ENCODE peak calls at places on chromosomes 3 and 15, in nine cellular contexts. I is GM23338; C is fibroblast of lung; Q is testis; A is Peyer's patch; E is CD8-positive, alpha-beta T cell; X is kidney; W is coronary artery; Z is psoas muscle. R is an unnamed sample.

GRCh38 chr3:49523756-49524747 is 30.2 kb upstream of the BSN start:
- DNase-seq in I (no peak), C (no peak), Q (no peak), A (no peak), E (no peak), X (no peak), W (no peak), Z (no peak), R (no peak)

GRCh38 chr3:131804565-131805133 is 230.2 kb downstream of the CPNE4 start:
- DNase-seq in I (no peak), C (no peak), Q (no peak), A (no peak), E (no peak), X (no peak), W (no peak), Z (no peak), R (no peak)

GRCh38 chr15:100097342-100097899 is 244.4 kb downstream of the ADAMTS17 start:
- DNase-seq in I (no peak), C (no peak), Q (no peak), A (no peak), E (no peak), X (no peak), W (peak; percentile 70), Z (no peak), R (no peak)

GRCh38 chr3:31188112-31188511 is 293.7 kb upstream of the GADL1 start:
- DNase-seq in I (no peak), C (no peak), Q (no peak), A (no peak), E (no peak), X (no peak), W (no peak), Z (no peak), R (no peak)

GRCh38 chr15:35548435-35548834 is 2.5 kb upstream of the DPH6 start:
- DNase-seq in I (peak; percentile 81), C (no peak), Q (no peak), A (no peak), E (no peak), X (no peak), W (no peak), Z (no peak), R (no peak)

GRCh38 chr3:140447136-140447535 is 230.7 kb upstream of the TRIM42 start:
- DNase-seq in I (no peak), C (no peak), Q (peak; percentile 41), A (no peak), E (no peak), X (no peak), W (no peak), Z (no peak), R (no peak)

GRCh38 chr3:127256872-127257271 is 31.0 kb downstream of the PRR20G start:
- DNase-seq in I (no peak), C (no peak), Q (no peak), A (no peak), E (no peak), X (no peak), W (no peak), Z (no peak), R (no peak)

GRCh38 chr3:10015476-10015904 is 10.7 kb upstream of the FANCD2 start:
- DNase-seq in I (no peak), C (peak; percentile 99), Q (peak; percentile 90), A (no peak), E (no peak), X (peak; percentile 90), W (peak; percentile 95), Z (peak; percentile 91), R (peak; percentile 82)

GRCh38 chr3:136366289-136366688 is 116.1 kb downstream of the PCCB start:
- DNase-seq in I (no peak), C (peak; percentile 84), Q (no peak), A (no peak), E (no peak), X (no peak), W (no peak), Z (no peak), R (no peak)

GRCh38 chr3:100046986-100047385 is 67.3 kb downstream of the FILIP1L start:
- DNase-seq in I (no peak), C (no peak), Q (no peak), A (no peak), E (no peak), X (no peak), W (no peak), Z (no peak), R (no peak)

GRCh38 chr3:6921041-6921440 is 60.1 kb downstream of the GRM7 start:
- DNase-seq in I (peak; percentile 1), C (no peak), Q (no peak), A (no peak), E (no peak), X (no peak), W (no peak), Z (no peak), R (no peak)

GRCh38 chr15:46061002-46061401 is 426.2 kb downstream of the SQOR start:
- DNase-seq in I (no peak), C (no peak), Q (no peak), A (no peak), E (no peak), X (no peak), W (no peak), Z (no peak), R (no peak)

GRCh38 chr3:50324351-50325144 is 2.0 kb upstream of the HYAL2 start:
- DNase-seq in I (peak; percentile 95), C (peak; percentile 66), Q (peak; percentile 78), A (peak; percentile 79), E (peak; percentile 60), X (no peak), W (no peak), Z (peak; percentile 85), R (peak; percentile 81)

GRCh38 chr3:45137656-45138181 is 8.5 kb downstream of the CDCP1 start:
- DNase-seq in I (peak; percentile 39), C (no peak), Q (no peak), A (no peak), E (no peak), X (no peak), W (no peak), Z (no peak), R (no peak)

GRCh38 chr3:45135959-45136358 is 10.2 kb downstream of the CDCP1 start:
- DNase-seq in I (no peak), C (peak; percentile 25), Q (no peak), A (no peak), E (no peak), X (no peak), W (no peak), Z (no peak), R (no peak)

GRCh38 chr3:45134758-45135521 is 11.2 kb downstream of the CDCP1 start:
- DNase-seq in I (no peak), C (peak; percentile 35), Q (no peak), A (no peak), E (no peak), X (no peak), W (no peak), Z (no peak), R (no peak)

GRCh38 chr3:45140392-45140791 is 5.8 kb downstream of the CDCP1 start:
- DNase-seq in I (no peak), C (peak; percentile 56), Q (no peak), A (no peak), E (no peak), X (peak; percentile 76), W (no peak), Z (no peak), R (no peak)

DNA sequence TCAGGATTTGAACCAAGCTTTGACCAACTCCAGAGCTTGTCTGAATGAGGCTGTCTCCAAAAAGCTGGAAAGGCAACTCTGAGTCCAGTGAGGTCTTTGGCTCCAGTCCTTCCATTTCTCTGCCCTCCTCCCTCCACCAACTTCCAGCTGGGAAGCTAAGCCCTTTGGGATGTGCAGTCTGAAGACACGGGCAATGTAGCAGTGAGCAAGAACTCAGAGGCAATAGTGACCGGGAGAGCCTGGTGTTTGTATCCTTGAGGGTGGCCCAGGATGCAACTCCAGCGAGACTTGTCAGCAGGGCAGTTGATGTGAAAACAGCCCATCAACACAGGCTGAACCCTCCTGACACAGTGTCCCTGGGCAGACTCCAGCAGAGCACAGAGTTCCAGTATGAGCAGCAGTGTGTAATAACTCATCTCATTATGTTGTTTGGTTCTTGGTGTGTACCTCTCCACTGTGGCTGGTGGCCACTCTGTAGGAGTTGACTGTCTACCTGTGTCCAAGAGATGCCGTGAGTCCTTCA is 6.7 kb downstream of the CDCP1 start:
- DNase-seq in I (no peak), C (peak; percentile 61), Q (peak; percentile 70), A (no peak), E (no peak), X (peak; percentile 84), W (no peak), Z (no peak), R (no peak)
- H3K27ac ChIP-seq in I (no peak overlapping the region), C (peak overlapping the region; percentile 81), Q (no peak overlapping the region), A (peak overlapping the region; percentile 55), E (no peak overlapping the region), X (peak overlapping the region; percentile 11), W (peak overlapping the region; percentile 69), Z (no peak overlapping the region), R (peak overlapping the region; percentile 25)

DNA sequence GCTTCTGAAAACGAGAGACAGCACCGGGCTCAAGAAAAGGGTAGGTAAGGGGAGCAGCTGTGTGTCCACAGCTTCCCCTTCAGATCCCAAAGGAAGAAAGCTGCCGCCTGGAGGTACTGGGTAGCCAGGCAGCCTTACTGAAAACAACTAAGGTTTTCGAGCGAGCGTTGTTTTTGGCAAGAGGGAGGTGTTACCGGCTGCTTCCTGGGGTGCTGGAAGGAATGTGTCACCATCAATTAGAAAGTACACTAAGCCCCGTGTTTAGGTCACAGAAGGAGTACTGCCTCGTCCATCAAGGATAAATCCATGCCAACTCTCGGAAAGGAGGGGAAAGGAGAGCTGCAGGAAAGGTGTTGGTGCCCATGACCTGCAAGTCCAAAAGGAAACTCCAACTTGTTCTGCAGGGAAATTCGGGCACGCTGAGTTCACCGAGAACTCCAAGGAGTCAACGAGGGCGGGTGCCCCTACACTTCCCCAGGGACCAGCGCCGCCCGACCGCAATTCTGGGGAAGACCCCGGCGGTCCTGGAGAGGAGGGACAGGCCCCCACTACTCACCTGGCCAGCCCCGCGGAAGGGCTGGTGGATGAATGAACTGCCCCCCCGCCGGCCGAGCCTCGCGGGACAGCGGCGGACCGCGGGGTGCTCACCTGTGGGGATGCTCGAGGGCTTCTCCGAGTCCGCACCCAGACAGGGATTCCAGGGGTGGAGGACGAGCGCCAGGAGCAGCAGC is 586 bp downstream of the PLOD2 start:
- DNase-seq in I (peak; percentile 94), C (peak; percentile 80), Q (peak; percentile 77), A (peak; percentile 58), E (no peak), X (peak; percentile 87), W (peak; percentile 84), Z (peak; percentile 52), R (peak; percentile 48)
- TF ChIP-seq CTCF in I (peak; percentile 60), C (peak; percentile 70), Q (no peak), A (no peak), E (no peak), X (peak; percentile 54), W (peak; percentile 21), Z (peak; percentile 31), R (peak; percentile 43)

GRCh38 chr15:70427531-70428120 is 329.9 kb upstream of the TLE3 start:
- DNase-seq in I (no peak), C (no peak), Q (no peak), A (no peak), E (no peak), X (no peak), W (no peak), Z (no peak), R (no peak)
- H3K27ac ChIP-seq in I (no peak overlapping the region), C (no peak overlapping the region), Q (no peak overlapping the region), A (no peak overlapping the region), E (no peak overlapping the region), X (no peak overlapping the region), W (no peak overlapping the region), Z (no peak overlapping the region), R (no peak overlapping the region)

DNA sequence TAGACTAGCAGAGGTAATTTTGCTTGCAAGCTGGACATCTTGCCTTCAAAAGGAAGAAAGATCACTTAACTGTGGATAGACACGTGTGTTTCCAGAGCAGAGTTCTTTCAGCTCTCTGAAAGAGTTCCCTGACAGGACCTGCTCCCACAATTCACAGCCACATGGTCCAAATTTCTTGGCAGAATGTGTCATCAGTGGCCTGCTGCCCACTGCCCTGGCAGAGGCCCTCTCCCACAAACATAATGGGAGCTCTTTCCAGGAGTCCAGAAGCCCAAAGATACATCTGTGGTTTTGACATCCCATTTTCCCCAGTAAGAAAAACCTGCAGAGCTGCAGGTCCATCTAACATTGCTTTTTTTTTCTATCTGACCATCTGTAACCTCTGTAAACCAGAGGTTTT is 48.3 kb downstream of the SERPINI1 start:
- DNase-seq in I (no peak), C (no peak), Q (no peak), A (no peak), E (no peak), X (no peak), W (no peak), Z (no peak), R (no peak)
- TF ChIP-seq CTCF in I (no peak), C (no peak), Q (no peak), A (no peak), E (no peak), X (no peak), W (no peak), Z (no peak), R (no peak)